ENCODE peak calls at places on chromosomes 1 and 21, in eight cellular contexts. One of them, this sample, is unnamed.
A peak's percentile ranks its signal among the peaks of the same experiment; 100 is the strongest.

GRCh38 chr21:31656199-31657095 is 3.0 kb upstream of the SOD1 start:
- DNase-seq in GM13977: no peak
- DNase-seq in activated CD4-positive, alpha-beta T cell treated with anti-CD3 and anti-CD28 coated beads, Interleukin-2, amount 50 U/mL, for 1 hour: no peak
- DNase-seq in iPS-NIHi11: no peak
- DNase-seq in activated naive CD8-positive, alpha-beta T cell treated with anti-CD3 and anti-CD28 coated beads, Interleukin-2, amount 50 U/mL, for 24 hours: peak; percentile 51
- DNase-seq in HT1080: peak; percentile 72
- DNase-seq in A172: peak; percentile 79
- DNase-seq in omental fat pad: no peak
- DNase-seq in this sample: no peak

GRCh38 chr1:48978413-48978812 is 201.7 kb upstream of the BEND5 start:
- DNase-seq in GM13977: no peak
- DNase-seq in activated CD4-positive, alpha-beta T cell treated with anti-CD3 and anti-CD28 coated beads, Interleukin-2, amount 50 U/mL, for 1 hour: no peak
- DNase-seq in iPS-NIHi11: no peak
- DNase-seq in activated naive CD8-positive, alpha-beta T cell treated with anti-CD3 and anti-CD28 coated beads, Interleukin-2, amount 50 U/mL, for 24 hours: no peak
- DNase-seq in HT1080: no peak
- DNase-seq in A172: no peak
- DNase-seq in omental fat pad: no peak
- DNase-seq in this sample: no peak

GRCh38 chr1:209831615-209832014 is 3.8 kb downstream of the UTP25 start:
- DNase-seq in GM13977: no peak
- DNase-seq in activated CD4-positive, alpha-beta T cell treated with anti-CD3 and anti-CD28 coated beads, Interleukin-2, amount 50 U/mL, for 1 hour: no peak
- DNase-seq in iPS-NIHi11: no peak
- DNase-seq in activated naive CD8-positive, alpha-beta T cell treated with anti-CD3 and anti-CD28 coated beads, Interleukin-2, amount 50 U/mL, for 24 hours: no peak
- DNase-seq in HT1080: peak; percentile 18
- DNase-seq in A172: peak; percentile 60
- DNase-seq in omental fat pad: no peak
- DNase-seq in this sample: no peak

GRCh38 chr1:119291611-119292206 is 76.9 kb upstream of the HAO2 start:
- DNase-seq in GM13977: no peak
- DNase-seq in activated CD4-positive, alpha-beta T cell treated with anti-CD3 and anti-CD28 coated beads, Interleukin-2, amount 50 U/mL, for 1 hour: no peak
- DNase-seq in iPS-NIHi11: no peak
- DNase-seq in activated naive CD8-positive, alpha-beta T cell treated with anti-CD3 and anti-CD28 coated beads, Interleukin-2, amount 50 U/mL, for 24 hours: no peak
- DNase-seq in HT1080: no peak
- DNase-seq in A172: no peak
- DNase-seq in omental fat pad: no peak
- DNase-seq in this sample: no peak

GRCh38 chr1:214400136-214400535 is 119.2 kb downstream of the SMYD2 start:
- DNase-seq in GM13977: no peak
- DNase-seq in activated CD4-positive, alpha-beta T cell treated with anti-CD3 and anti-CD28 coated beads, Interleukin-2, amount 50 U/mL, for 1 hour: no peak
- DNase-seq in iPS-NIHi11: no peak
- DNase-seq in activated naive CD8-positive, alpha-beta T cell treated with anti-CD3 and anti-CD28 coated beads, Interleukin-2, amount 50 U/mL, for 24 hours: no peak
- DNase-seq in HT1080: peak; percentile 96
- DNase-seq in A172: no peak
- DNase-seq in omental fat pad: no peak
- DNase-seq in this sample: no peak

GRCh38 chr1:201420608-201421002 is 925 bp downstream of the TNNI1 start:
- DNase-seq in GM13977: no peak
- DNase-seq in activated CD4-positive, alpha-beta T cell treated with anti-CD3 and anti-CD28 coated beads, Interleukin-2, amount 50 U/mL, for 1 hour: no peak
- DNase-seq in iPS-NIHi11: no peak
- DNase-seq in activated naive CD8-positive, alpha-beta T cell treated with anti-CD3 and anti-CD28 coated beads, Interleukin-2, amount 50 U/mL, for 24 hours: no peak
- DNase-seq in HT1080: no peak
- DNase-seq in A172: no peak
- DNase-seq in omental fat pad: no peak
- DNase-seq in this sample: no peak

GRCh38 chr1:156581661-156582387 is 2.3 kb downstream of the TTC24 start:
- DNase-seq in GM13977: no peak
- DNase-seq in activated CD4-positive, alpha-beta T cell treated with anti-CD3 and anti-CD28 coated beads, Interleukin-2, amount 50 U/mL, for 1 hour: no peak
- DNase-seq in iPS-NIHi11: no peak
- DNase-seq in activated naive CD8-positive, alpha-beta T cell treated with anti-CD3 and anti-CD28 coated beads, Interleukin-2, amount 50 U/mL, for 24 hours: peak; percentile 64
- DNase-seq in HT1080: no peak
- DNase-seq in A172: no peak
- DNase-seq in omental fat pad: no peak
- DNase-seq in this sample: no peak

GRCh38 chr1:160346953-160347352 is 3.8 kb downstream of the NCSTN start:
- DNase-seq in GM13977: no peak
- DNase-seq in activated CD4-positive, alpha-beta T cell treated with anti-CD3 and anti-CD28 coated beads, Interleukin-2, amount 50 U/mL, for 1 hour: no peak
- DNase-seq in iPS-NIHi11: no peak
- DNase-seq in activated naive CD8-positive, alpha-beta T cell treated with anti-CD3 and anti-CD28 coated beads, Interleukin-2, amount 50 U/mL, for 24 hours: no peak
- DNase-seq in HT1080: no peak
- DNase-seq in A172: no peak
- DNase-seq in omental fat pad: no peak
- DNase-seq in this sample: no peak

GRCh38 chr1:182765416-182765815 is 24.2 kb upstream of the NPL start:
- DNase-seq in GM13977: no peak
- DNase-seq in activated CD4-positive, alpha-beta T cell treated with anti-CD3 and anti-CD28 coated beads, Interleukin-2, amount 50 U/mL, for 1 hour: no peak
- DNase-seq in iPS-NIHi11: no peak
- DNase-seq in activated naive CD8-positive, alpha-beta T cell treated with anti-CD3 and anti-CD28 coated beads, Interleukin-2, amount 50 U/mL, for 24 hours: no peak
- DNase-seq in HT1080: no peak
- DNase-seq in A172: no peak
- DNase-seq in omental fat pad: no peak
- DNase-seq in this sample: no peak

GRCh38 chr1:234737915-234738314 is 127.9 kb upstream of the IRF2BP2 start:
- DNase-seq in GM13977: no peak
- DNase-seq in activated CD4-positive, alpha-beta T cell treated with anti-CD3 and anti-CD28 coated beads, Interleukin-2, amount 50 U/mL, for 1 hour: no peak
- DNase-seq in iPS-NIHi11: peak; percentile 38
- DNase-seq in activated naive CD8-positive, alpha-beta T cell treated with anti-CD3 and anti-CD28 coated beads, Interleukin-2, amount 50 U/mL, for 24 hours: no peak
- DNase-seq in HT1080: no peak
- DNase-seq in A172: no peak
- DNase-seq in omental fat pad: no peak
- DNase-seq in this sample: no peak

GRCh38 chr1:161226759-161227158 is 899 bp downstream of the TOMM40L start:
- DNase-seq in GM13977: no peak
- DNase-seq in activated CD4-positive, alpha-beta T cell treated with anti-CD3 and anti-CD28 coated beads, Interleukin-2, amount 50 U/mL, for 1 hour: no peak
- DNase-seq in iPS-NIHi11: no peak
- DNase-seq in activated naive CD8-positive, alpha-beta T cell treated with anti-CD3 and anti-CD28 coated beads, Interleukin-2, amount 50 U/mL, for 24 hours: no peak
- DNase-seq in HT1080: no peak
- DNase-seq in A172: no peak
- DNase-seq in omental fat pad: no peak
- DNase-seq in this sample: no peak

GRCh38 chr21:14405225-14405624 is 22.3 kb upstream of the HSPA13 start:
- DNase-seq in GM13977: no peak
- DNase-seq in activated CD4-positive, alpha-beta T cell treated with anti-CD3 and anti-CD28 coated beads, Interleukin-2, amount 50 U/mL, for 1 hour: no peak
- DNase-seq in iPS-NIHi11: no peak
- DNase-seq in activated naive CD8-positive, alpha-beta T cell treated with anti-CD3 and anti-CD28 coated beads, Interleukin-2, amount 50 U/mL, for 24 hours: no peak
- DNase-seq in HT1080: no peak
- DNase-seq in A172: no peak
- DNase-seq in omental fat pad: no peak
- DNase-seq in this sample: no peak

GRCh38 chr1:160550572-160551034 is 27.5 kb upstream of the SLAMF6 start:
- DNase-seq in GM13977: no peak
- DNase-seq in activated CD4-positive, alpha-beta T cell treated with anti-CD3 and anti-CD28 coated beads, Interleukin-2, amount 50 U/mL, for 1 hour: peak; percentile 59
- DNase-seq in iPS-NIHi11: peak; percentile 64
- DNase-seq in activated naive CD8-positive, alpha-beta T cell treated with anti-CD3 and anti-CD28 coated beads, Interleukin-2, amount 50 U/mL, for 24 hours: peak; percentile 69
- DNase-seq in HT1080: no peak
- DNase-seq in A172: no peak
- DNase-seq in omental fat pad: no peak
- DNase-seq in this sample: peak; percentile 45

GRCh38 chr1:107652976-107653375 is 312.0 kb downstream of the VAV3 start:
- DNase-seq in GM13977: no peak
- DNase-seq in activated CD4-positive, alpha-beta T cell treated with anti-CD3 and anti-CD28 coated beads, Interleukin-2, amount 50 U/mL, for 1 hour: no peak
- DNase-seq in iPS-NIHi11: no peak
- DNase-seq in activated naive CD8-positive, alpha-beta T cell treated with anti-CD3 and anti-CD28 coated beads, Interleukin-2, amount 50 U/mL, for 24 hours: no peak
- DNase-seq in HT1080: no peak
- DNase-seq in A172: no peak
- DNase-seq in omental fat pad: no peak
- DNase-seq in this sample: no peak

GRCh38 chr1:44806025-44806703 is 987 bp downstream of the DYNLT4 start:
- DNase-seq in GM13977: no peak
- DNase-seq in activated CD4-positive, alpha-beta T cell treated with anti-CD3 and anti-CD28 coated beads, Interleukin-2, amount 50 U/mL, for 1 hour: no peak
- DNase-seq in iPS-NIHi11: no peak
- DNase-seq in activated naive CD8-positive, alpha-beta T cell treated with anti-CD3 and anti-CD28 coated beads, Interleukin-2, amount 50 U/mL, for 24 hours: no peak
- DNase-seq in HT1080: no peak
- DNase-seq in A172: no peak
- DNase-seq in omental fat pad: no peak
- DNase-seq in this sample: no peak

GRCh38 chr21:46551636-46552241 is 53.1 kb downstream of the S100B start:
- DNase-seq in GM13977: peak; percentile 56
- DNase-seq in activated CD4-positive, alpha-beta T cell treated with anti-CD3 and anti-CD28 coated beads, Interleukin-2, amount 50 U/mL, for 1 hour: peak; percentile 37
- DNase-seq in iPS-NIHi11: no peak
- DNase-seq in activated naive CD8-positive, alpha-beta T cell treated with anti-CD3 and anti-CD28 coated beads, Interleukin-2, amount 50 U/mL, for 24 hours: peak; percentile 58
- DNase-seq in HT1080: no peak
- DNase-seq in A172: no peak
- DNase-seq in omental fat pad: no peak
- DNase-seq in this sample: no peak

GRCh38 chr1:100860397-100860991 is 34.1 kb downstream of the EXTL2 start:
- DNase-seq in GM13977: no peak
- DNase-seq in activated CD4-positive, alpha-beta T cell treated with anti-CD3 and anti-CD28 coated beads, Interleukin-2, amount 50 U/mL, for 1 hour: no peak
- DNase-seq in iPS-NIHi11: peak; percentile 36
- DNase-seq in activated naive CD8-positive, alpha-beta T cell treated with anti-CD3 and anti-CD28 coated beads, Interleukin-2, amount 50 U/mL, for 24 hours: no peak
- DNase-seq in HT1080: peak; percentile 56
- DNase-seq in A172: peak; percentile 45
- DNase-seq in omental fat pad: no peak
- DNase-seq in this sample: no peak

GRCh38 chr21:45494851-45495680 is 47.2 kb downstream of the SLC19A1 start:
- DNase-seq in GM13977: no peak
- DNase-seq in activated CD4-positive, alpha-beta T cell treated with anti-CD3 and anti-CD28 coated beads, Interleukin-2, amount 50 U/mL, for 1 hour: no peak
- DNase-seq in iPS-NIHi11: no peak
- DNase-seq in activated naive CD8-positive, alpha-beta T cell treated with anti-CD3 and anti-CD28 coated beads, Interleukin-2, amount 50 U/mL, for 24 hours: no peak
- DNase-seq in HT1080: no peak
- DNase-seq in A172: no peak
- DNase-seq in omental fat pad: no peak
- DNase-seq in this sample: no peak

GRCh38 chr1:41795205-41795762 is 123.4 kb downstream of the HIVEP3 start:
- DNase-seq in GM13977: no peak
- DNase-seq in activated CD4-positive, alpha-beta T cell treated with anti-CD3 and anti-CD28 coated beads, Interleukin-2, amount 50 U/mL, for 1 hour: no peak
- DNase-seq in iPS-NIHi11: no peak
- DNase-seq in activated naive CD8-positive, alpha-beta T cell treated with anti-CD3 and anti-CD28 coated beads, Interleukin-2, amount 50 U/mL, for 24 hours: no peak
- DNase-seq in HT1080: peak; percentile 41
- DNase-seq in A172: peak; percentile 37
- DNase-seq in omental fat pad: no peak
- DNase-seq in this sample: no peak

GRCh38 chr1:17230106-17230505 is 18.8 kb upstream of the PADI3 start:
- DNase-seq in GM13977: no peak
- DNase-seq in activated CD4-positive, alpha-beta T cell treated with anti-CD3 and anti-CD28 coated beads, Interleukin-2, amount 50 U/mL, for 1 hour: no peak
- DNase-seq in iPS-NIHi11: no peak
- DNase-seq in activated naive CD8-positive, alpha-beta T cell treated with anti-CD3 and anti-CD28 coated beads, Interleukin-2, amount 50 U/mL, for 24 hours: no peak
- DNase-seq in HT1080: no peak
- DNase-seq in A172: no peak
- DNase-seq in omental fat pad: no peak
- DNase-seq in this sample: no peak

GRCh38 chr1:51612349-51612982 is 4.4 kb upstream of the OSBPL9 start:
- DNase-seq in GM13977: no peak
- DNase-seq in activated CD4-positive, alpha-beta T cell treated with anti-CD3 and anti-CD28 coated beads, Interleukin-2, amount 50 U/mL, for 1 hour: no peak
- DNase-seq in iPS-NIHi11: no peak
- DNase-seq in activated naive CD8-positive, alpha-beta T cell treated with anti-CD3 and anti-CD28 coated beads, Interleukin-2, amount 50 U/mL, for 24 hours: no peak
- DNase-seq in HT1080: peak; percentile 52
- DNase-seq in A172: peak; percentile 30
- DNase-seq in omental fat pad: no peak
- DNase-seq in this sample: no peak